ENCODE peak calls at places on chromosome 3, in nine cellular contexts. F is transverse colon; O is GM06990; Z is aorta; L is HepG2; T is AG10803; W is left lung; Y is cardiac fibroblast; Q is CD4-positive, CD25-positive, alpha-beta regulatory T cell. X is an unnamed sample.

GRCh38 chr3:195845483-195845882 is 33.8 kb upstream of the MUC4 start:
- DNase-seq in L (no peak), Q (no peak), W (no peak), Z (no peak), F (no peak), Y (no peak), T (no peak), O (no peak), X (no peak)

GRCh38 chr3:100089802-100090668 is 24.3 kb downstream of the FILIP1L start:
- DNase-seq in Z (peak), T (peak), Q (no peak), W (no peak), O (no peak), F (no peak), Y (peak), L (peak), X (peak)

GRCh38 chr3:53375019-53375418 is 27.7 kb upstream of the DCP1A start:
- DNase-seq in F (peak), T (peak), W (peak), Y (peak), Q (no peak), L (peak), Z (peak), O (no peak), X (peak)

GRCh38 chr3:119315600-119316312 is 21.6 kb downstream of the ARHGAP31 start:
- DNase-seq in W (no peak), Z (no peak), Q (no peak), T (peak), F (no peak), Y (peak), L (no peak), O (no peak), X (no peak)

GRCh38 chr3:194715022-194715800 is 29.5 kb downstream of the FAM43A start:
- DNase-seq in W (no peak), Q (no peak), Y (no peak), T (no peak), Z (no peak), F (no peak), L (no peak), O (no peak), X (no peak)

GRCh38 chr3:150172356-150172755 is 201.7 kb upstream of the PFN2 start:
- DNase-seq in T (no peak), L (no peak), W (no peak), O (no peak), Y (no peak), F (no peak), Z (no peak), Q (no peak), X (no peak)

GRCh38 chr3:4687167-4687566 is 194.0 kb downstream of the ITPR1 start:
- DNase-seq in T (no peak), Z (no peak), Y (peak), F (no peak), Q (no peak), W (no peak), O (no peak), L (peak), X (no peak)

GRCh38 chr3:48397767-48398681 is 26.0 kb downstream of the FBXW12 start:
- DNase-seq in F (no peak), Q (no peak), Z (no peak), W (peak), L (no peak), T (no peak), O (no peak), Y (no peak), X (no peak)

GRCh38 chr3:187735383-187735782 is 9.9 kb downstream of the BCL6 start:
- DNase-seq in Y (no peak), Z (no peak), L (no peak), F (no peak), T (no peak), Q (no peak), W (no peak), O (no peak), X (no peak)
- H3K4me3 ChIP-seq in Y (no peak), Z (no peak), L (no peak), F (no peak), T (no peak), Q (no peak), W (no peak), O (no peak), X (no peak)

GRCh38 chr3:46676601-46677071 is 16.8 kb downstream of the ALS2CL start:
- DNase-seq in W (peak), Z (peak), Y (no peak), O (no peak), L (no peak), Q (no peak), T (no peak), F (no peak), X (no peak)
- H3K4me3 ChIP-seq in W (no peak), Z (no peak), Y (no peak), O (no peak), L (no peak), Q (no peak), T (no peak), F (no peak), X (no peak)

DNA sequence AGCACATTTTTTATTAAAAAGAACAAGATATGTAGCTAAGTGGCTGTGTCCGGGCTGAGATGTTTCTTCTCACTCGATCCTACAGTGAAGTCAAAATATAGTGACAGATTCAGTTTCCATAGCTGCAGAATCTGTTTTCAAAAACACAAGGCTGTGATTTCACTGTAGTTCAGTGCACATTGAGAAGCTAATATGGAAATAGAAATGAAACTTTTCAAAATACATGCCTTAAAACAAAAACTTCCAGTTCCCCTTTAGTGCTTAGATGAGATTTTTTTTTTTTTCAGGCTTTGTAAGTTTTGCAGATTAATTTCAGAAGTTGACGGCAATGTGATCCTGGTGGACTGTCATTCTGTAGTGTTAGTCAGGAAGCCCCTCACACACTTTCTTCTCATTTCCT is 23.8 kb upstream of the TRAK1 start:
- DNase-seq in Y (peak), F (no peak), L (no peak), W (no peak), Z (peak), O (peak), Q (no peak), T (peak), X (peak)
- H3K4me3 ChIP-seq in Y (no peak), F (no peak), L (no peak), W (no peak), Z (no peak), O (no peak), Q (no peak), T (peak), X (no peak)

GRCh38 chr3:47009225-47010049 is 30.0 kb downstream of the NBEAL2 start:
- DNase-seq in Z (peak), T (peak), F (peak), Q (peak), O (peak), Y (peak), L (no peak), W (peak), X (peak)
- H3K4me3 ChIP-seq in Z (peak), T (peak), F (peak), Q (no peak), O (no peak), Y (peak), L (no peak), W (peak), X (peak)

DNA sequence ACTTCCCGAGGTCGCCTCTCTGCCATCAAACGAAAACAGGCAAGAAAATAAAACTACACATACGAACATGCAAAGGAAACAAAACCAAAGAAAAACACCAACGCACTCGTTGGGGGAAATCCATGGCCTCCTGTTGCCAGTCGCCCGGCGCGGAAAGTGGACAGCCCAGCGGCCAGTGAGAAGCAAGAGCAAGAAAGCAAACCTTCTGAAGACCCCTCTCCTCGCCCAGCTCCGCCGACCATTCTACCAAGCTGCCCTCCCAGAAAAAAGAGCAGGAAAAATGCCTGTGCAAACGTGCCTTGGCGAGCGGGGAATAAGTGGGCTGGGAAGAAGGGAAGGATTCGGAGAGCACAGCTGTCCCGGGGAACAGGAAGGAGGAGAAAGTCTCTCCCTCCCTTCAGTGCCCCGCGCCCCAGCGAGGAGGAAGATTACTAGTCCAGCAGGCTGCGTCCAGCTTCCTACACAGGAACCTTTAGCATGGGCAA is 802 bp upstream of the NECTIN3 start:
- DNase-seq in Q (no peak), T (no peak), F (no peak), Z (no peak), O (peak), L (peak), W (no peak), Y (no peak), X (no peak)
- H3K4me3 ChIP-seq in Q (peak), T (peak), F (peak), Z (peak), O (peak), L (peak), W (peak), Y (peak), X (peak)